ENCODE peak calls at places on chromosome 3, in nine cellular contexts. S is D721Med; P is PC-3; X is CD4-positive, alpha-beta T cell; G is stimulated activated CD4-positive, alpha-beta T cell treated with anti-CD3 and anti-CD28 coated beads, Interleukin-1b, Interleukin-23, amount 100 ng/mL, for 48 hours; F is EL; U is A549; J is foreskin fibroblast; D is heart left ventricle. E is an unnamed sample.

GRCh38 chr3:16836505-16837237 is 48.1 kb upstream of the PLCL2 start:
- DNase-seq in S (no peak), P (no peak), X (no peak), G (no peak), F (peak), U (no peak), J (no peak), D (no peak), E (no peak)

GRCh38 chr3:127573401-127573800 is 17.1 kb downstream of the TPRA1 start:
- DNase-seq in S (no peak), P (no peak), X (no peak), G (no peak), F (no peak), U (no peak), J (no peak), D (peak), E (no peak)

GRCh38 chr3:190083631-190084030 is 37.1 kb downstream of the P3H2 start:
- DNase-seq in S (no peak), P (no peak), X (no peak), G (no peak), F (no peak), U (no peak), J (no peak), D (no peak), E (no peak)

GRCh38 chr3:49683162-49683561 is 6.1 kb downstream of the MST1 start:
- DNase-seq in S (no peak), P (no peak), X (no peak), G (no peak), F (no peak), U (no peak), J (peak), D (no peak), E (no peak)

GRCh38 chr3:106004137-106004600 is 135.4 kb upstream of the CBLB start:
- DNase-seq in S (no peak), P (peak), X (no peak), G (no peak), F (peak), U (peak), J (no peak), D (no peak), E (no peak)

GRCh38 chr3:52406791-52407510 is 38.0 kb downstream of the SEMA3G start:
- DNase-seq in S (no peak), P (no peak), X (no peak), G (no peak), F (no peak), U (no peak), J (no peak), D (peak), E (no peak)

GRCh38 chr3:81778678-81779182 is 17.3 kb upstream of the GBE1 start:
- DNase-seq in S (no peak), P (no peak), X (no peak), G (no peak), F (peak), U (no peak), J (peak), D (no peak), E (no peak)

GRCh38 chr3:134212898-134213665 is 37.6 kb downstream of the RYK start:
- DNase-seq in S (peak), P (peak), X (peak), G (peak), F (peak), U (peak), J (peak), D (peak), E (peak)

GRCh38 chr3:6807967-6808588 is 52.8 kb upstream of the GRM7 start:
- DNase-seq in S (no peak), P (peak), X (no peak), G (no peak), F (no peak), U (no peak), J (no peak), D (no peak), E (no peak)

GRCh38 chr3:37546876-37547275 is 314.8 kb upstream of the CTDSPL start:
- DNase-seq in S (no peak), P (peak), X (no peak), G (no peak), F (peak), U (peak), J (peak), D (no peak), E (no peak)

GRCh38 chr3:185470323-185470722 is 28.5 kb downstream of the TMEM41A start:
- DNase-seq in S (no peak), P (no peak), X (no peak), G (no peak), F (no peak), U (no peak), J (no peak), D (no peak), E (no peak)

GRCh38 chr3:61683409-61684261 is 122.3 kb downstream of the PTPRG start:
- DNase-seq in S (no peak), P (no peak), X (no peak), G (no peak), F (no peak), U (no peak), J (no peak), D (no peak), E (no peak)

GRCh38 chr3:128218476-128218829 is 65.2 kb downstream of the EEFSEC start:
- DNase-seq in S (no peak), P (no peak), X (no peak), G (no peak), F (no peak), U (no peak), J (no peak), D (no peak), E (no peak)

GRCh38 chr3:14522129-14522691 is 17.9 kb downstream of the GRIP2 start:
- DNase-seq in S (no peak), P (no peak), X (no peak), G (no peak), F (no peak), U (no peak), J (no peak), D (peak), E (no peak)

GRCh38 chr3:122978569-122978968 is 49.0 kb downstream of the SEMA5B start:
- DNase-seq in S (no peak), P (no peak), X (no peak), G (no peak), F (no peak), U (no peak), J (no peak), D (peak), E (no peak)

GRCh38 chr3:169148448-169149348 is 514.8 kb downstream of the MECOM start:
- DNase-seq in S (no peak), P (peak), X (no peak), G (no peak), F (peak), U (no peak), J (no peak), D (no peak), E (no peak)

GRCh38 chr3:6362406-6362805 is 498.5 kb upstream of the GRM7 start:
- DNase-seq in S (no peak), P (no peak), X (no peak), G (no peak), F (no peak), U (no peak), J (no peak), D (no peak), E (no peak)

GRCh38 chr3:32018723-32019564 is 37.4 kb downstream of the ZNF860 start:
- DNase-seq in S (no peak), P (peak), X (no peak), G (no peak), F (peak), U (peak), J (peak), D (no peak), E (no peak)

GRCh38 chr3:468172-468571 is 271.6 kb downstream of the CHL1 start:
- DNase-seq in S (no peak), P (peak), X (no peak), G (no peak), F (no peak), U (peak), J (no peak), D (no peak), E (no peak)

GRCh38 chr3:71581981-71582611 is 1.4 kb downstream of the FOXP1 start:
- DNase-seq in S (no peak), P (peak), X (peak), G (peak), F (peak), U (peak), J (peak), D (peak), E (peak)

GRCh38 chr3:117811797-117812196 is 1102.2 kb downstream of the TUSC7 start:
- DNase-seq in S (no peak), P (no peak), X (no peak), G (no peak), F (no peak), U (no peak), J (no peak), D (no peak), E (no peak)

GRCh38 chr3:23276913-23277658 is 74.0 kb downstream of the UBE2E2 start:
- DNase-seq in S (no peak), P (no peak), X (no peak), G (no peak), F (no peak), U (no peak), J (no peak), D (no peak), E (no peak)

GRCh38 chr3:145798005-145798404 is 363.0 kb downstream of the PLOD2 start:
- DNase-seq in S (no peak), P (no peak), X (no peak), G (no peak), F (no peak), U (no peak), J (no peak), D (no peak), E (no peak)

GRCh38 chr3:34056951-34057390 is 258.5 kb downstream of the PDCD6IP start:
- DNase-seq in S (no peak), P (no peak), X (no peak), G (peak), F (no peak), U (peak), J (no peak), D (no peak), E (peak)

GRCh38 chr3:44952689-44953088 is 23.3 kb downstream of the ZDHHC3 start:
- DNase-seq in S (no peak), P (no peak), X (no peak), G (no peak), F (no peak), U (no peak), J (no peak), D (no peak), E (no peak)

GRCh38 chr3:52147804-52148203 is 6.4 kb downstream of the POC1A start:
- DNase-seq in S (no peak), P (no peak), X (no peak), G (no peak), F (no peak), U (no peak), J (no peak), D (no peak), E (no peak)

GRCh38 chr3:126963261-126964190 is 19.4 kb upstream of the PLXNA1 start:
- DNase-seq in S (no peak), P (no peak), X (no peak), G (no peak), F (no peak), U (no peak), J (no peak), D (peak), E (no peak)

GRCh38 chr3:35664460-35664919 is 25.2 kb downstream of the ARPP21 start:
- DNase-seq in S (no peak), P (no peak), X (no peak), G (no peak), F (no peak), U (no peak), J (peak), D (peak), E (no peak)

GRCh38 chr3:165513715-165514711 is 317.8 kb upstream of the SLITRK3 start:
- DNase-seq in S (no peak), P (no peak), X (no peak), G (no peak), F (no peak), U (no peak), J (no peak), D (no peak), E (no peak)

GRCh38 chr3:152356870-152357276 is 88.1 kb downstream of the MBNL1 start:
- DNase-seq in S (no peak), P (no peak), X (no peak), G (no peak), F (no peak), U (no peak), J (no peak), D (no peak), E (peak)

GRCh38 chr3:33664195-33664594 is 53.9 kb downstream of the CLASP2 start:
- DNase-seq in S (no peak), P (peak), X (no peak), G (no peak), F (peak), U (no peak), J (peak), D (no peak), E (no peak)

GRCh38 chr3:11568503-11569155 is 75.1 kb downstream of the VGLL4 start:
- DNase-seq in S (no peak), P (peak), X (no peak), G (no peak), F (peak), U (peak), J (peak), D (peak), E (no peak)

GRCh38 chr3:37197810-37198371 is 23.5 kb upstream of the LRRFIP2 start:
- DNase-seq in S (no peak), P (peak), X (no peak), G (no peak), F (peak), U (no peak), J (peak), D (no peak), E (no peak)

GRCh38 chr3:16480861-16481569 is 32.5 kb downstream of the RFTN1 start:
- DNase-seq in S (no peak), P (peak), X (no peak), G (no peak), F (peak), U (peak), J (peak), D (no peak), E (no peak)

GRCh38 chr3:132315851-132316250 is 1.4 kb upstream of the ACP3 start:
- DNase-seq in S (no peak), P (peak), X (no peak), G (no peak), F (no peak), U (no peak), J (peak), D (no peak), E (no peak)

GRCh38 chr3:171453175-171453868 is 6.9 kb downstream of the TNIK start:
- DNase-seq in S (no peak), P (no peak), X (no peak), G (no peak), F (no peak), U (no peak), J (peak), D (no peak), E (no peak)

GRCh38 chr3:112778298-112779008 is 68.2 kb downstream of the CD200R1L start:
- DNase-seq in S (no peak), P (peak), X (no peak), G (no peak), F (peak), U (peak), J (peak), D (no peak), E (no peak)

GRCh38 chr3:107899996-107900651 is 190.7 kb downstream of the CD47 start:
- DNase-seq in S (no peak), P (peak), X (no peak), G (no peak), F (peak), U (no peak), J (peak), D (no peak), E (no peak)